ENCODE peak calls at places on chromosomes 4 and X, in ten cellular contexts. F, O, L, Q, M, C, T, B, I and P are unnamed samples.

GRCh38 chr4:189304755-189305154 is 635.9 kb upstream of the FRG1 start:
- DNase-seq in M (no peak), Q (no peak), I (no peak), O (no peak), C (no peak), F (no peak), B (peak), L (no peak), T (no peak), P (no peak)

GRCh38 chr4:8516996-8517550 is 63.1 kb upstream of the GPR78 start:
- DNase-seq in T (no peak), O (no peak), F (no peak), C (no peak), I (no peak), B (no peak), L (no peak), Q (no peak), M (no peak), P (no peak)

GRCh38 chr4:88600129-88600849 is 8.0 kb downstream of the HERC3 start:
- DNase-seq in I (no peak), T (no peak), L (no peak), M (no peak), F (no peak), B (peak), C (no peak), Q (peak), O (no peak), P (no peak)

GRCh38 chr4:25970691-25971427 is 56.8 kb downstream of the SMIM20 start:
- DNase-seq in I (no peak), Q (no peak), C (peak), B (peak), O (no peak), M (no peak), L (no peak), T (peak), F (no peak), P (no peak)

GRCh38 chr4:83128235-83128929 is 13.9 kb upstream of the PLAC8 start:
- DNase-seq in M (no peak), I (no peak), F (no peak), T (no peak), B (peak), L (no peak), Q (no peak), O (no peak), C (no peak), P (no peak)

GRCh38 chr4:6548201-6548881 is 26.6 kb upstream of the MAN2B2 start:
- DNase-seq in M (no peak), C (no peak), I (no peak), Q (no peak), T (peak), O (no peak), F (no peak), B (peak), L (no peak), P (peak)

GRCh38 chr4:52635560-52635959 is 23.5 kb downstream of the USP46 start:
- DNase-seq in C (no peak), M (no peak), O (no peak), B (no peak), I (no peak), T (no peak), L (no peak), Q (no peak), F (no peak), P (no peak)

GRCh38 chr4:186932631-186933150 is 209.0 kb upstream of the FAT1 start:
- DNase-seq in B (peak), Q (no peak), M (no peak), T (no peak), C (no peak), F (no peak), I (no peak), O (no peak), L (no peak), P (no peak)

GRCh38 chrX:71225661-71226060 is 2.6 kb downstream of the GJB1 start:
- DNase-seq in B (no peak), F (no peak), M (no peak), Q (no peak), C (no peak), I (no peak), O (no peak), T (no peak), L (no peak), P (no peak)

GRCh38 chrX:19257001-19257400 is 86.7 kb upstream of the PDHA1 start:
- DNase-seq in T (no peak), C (no peak), O (no peak), Q (no peak), B (no peak), I (no peak), F (no peak), M (no peak), L (no peak), P (no peak)

GRCh38 chr4:23114538-23114937 is 421.8 kb downstream of the GBA3 start:
- DNase-seq in B (no peak), O (no peak), F (no peak), C (no peak), T (no peak), L (no peak), M (no peak), Q (no peak), I (no peak), P (no peak)

GRCh38 chr4:149465941-149466340 is 349.7 kb downstream of the IQCM start:
- DNase-seq in L (no peak), B (peak), F (no peak), C (no peak), M (no peak), I (no peak), T (no peak), O (no peak), Q (no peak), P (no peak)

GRCh38 chrX:150643271-150643670 is 49.9 kb upstream of the MTMR1 start:
- DNase-seq in Q (no peak), T (no peak), B (peak), M (no peak), C (no peak), L (no peak), F (no peak), I (no peak), O (no peak), P (no peak)

GRCh38 chrX:105882581-105883275 is 60.4 kb downstream of the NRK start:
- DNase-seq in Q (no peak), L (no peak), O (no peak), F (no peak), M (no peak), T (no peak), I (no peak), C (peak), B (peak), P (no peak)

GRCh38 chr4:22420291-22420690 is 95.6 kb downstream of the ADGRA3 start:
- DNase-seq in F (no peak), C (no peak), I (no peak), O (no peak), M (no peak), Q (no peak), T (no peak), B (no peak), L (no peak), P (no peak)

GRCh38 chr4:162201673-162202072 is 37.9 kb upstream of the FSTL5 start:
- DNase-seq in C (no peak), M (no peak), L (no peak), F (no peak), I (no peak), B (peak), Q (no peak), T (no peak), O (no peak), P (no peak)

GRCh38 chrX:50779694-50780093 is 34.3 kb downstream of the SHROOM4 start:
- DNase-seq in C (no peak), I (no peak), B (peak), O (no peak), F (no peak), L (no peak), T (peak), Q (no peak), M (no peak), P (no peak)

GRCh38 chr4:143406523-143406922 is 69.8 kb downstream of the GAB1 start:
- DNase-seq in O (peak), B (peak), C (peak), T (no peak), Q (no peak), M (no peak), L (no peak), F (no peak), I (no peak), P (no peak)

GRCh38 chrX:152817082-152817744 is 13.3 kb downstream of the CETN2 start:
- DNase-seq in C (peak), F (no peak), L (no peak), Q (no peak), B (peak), I (no peak), M (no peak), T (peak), O (no peak), P (peak)

GRCh38 chr4:30370105-30370504 is 350.1 kb upstream of the PCDH7 start:
- DNase-seq in I (no peak), O (no peak), F (no peak), L (no peak), T (no peak), M (no peak), B (no peak), Q (no peak), C (no peak), P (no peak)

GRCh38 chrX:18793601-18794089 is 86.2 kb downstream of the PPEF1 start:
- DNase-seq in F (no peak), L (no peak), T (peak), O (no peak), C (peak), I (no peak), M (no peak), Q (no peak), B (peak), P (no peak)

GRCh38 chr4:143287571-143287923 is 49.1 kb upstream of the GAB1 start:
- DNase-seq in C (no peak), B (no peak), I (no peak), T (peak), L (no peak), M (no peak), Q (no peak), F (no peak), O (no peak), P (no peak)

GRCh38 chr4:17018013-17018412 is 119.6 kb upstream of the LDB2 start:
- DNase-seq in M (no peak), B (no peak), I (no peak), O (no peak), Q (no peak), L (no peak), C (no peak), T (no peak), F (no peak), P (no peak)

GRCh38 chr4:121665371-121665770 is 31.4 kb downstream of the ANXA5 start:
- DNase-seq in T (no peak), L (no peak), O (no peak), B (no peak), Q (no peak), M (no peak), C (no peak), I (no peak), F (no peak), P (no peak)

GRCh38 chr4:159401791-159402380 is 299.0 kb downstream of the RAPGEF2 start:
- DNase-seq in F (no peak), L (no peak), T (peak), I (no peak), C (peak), O (no peak), Q (no peak), M (no peak), B (peak), P (no peak)